ENCODE peak calls at places on chromosomes 13 and 19, in six cellular contexts. One of them, this sample, is unnamed.

GRCh38 chr13:81714513-81714912 is 1373.6 kb upstream of the SPRY2 start:
- DNase-seq in mammary epithelial cell: no peak
- DNase-seq in tibial artery: no peak
- DNase-seq in fibroblast of mammary gland: no peak
- DNase-seq in CD4-positive, alpha-beta T cell: no peak
- DNase-seq in cardiac fibroblast: no peak
- DNase-seq in this sample: no peak

GRCh38 chr13:80884031-80884785 is 543.3 kb upstream of the SPRY2 start:
- DNase-seq in mammary epithelial cell: no peak
- DNase-seq in tibial artery: no peak
- DNase-seq in fibroblast of mammary gland: no peak
- DNase-seq in CD4-positive, alpha-beta T cell: no peak
- DNase-seq in cardiac fibroblast: no peak
- DNase-seq in this sample: peak

GRCh38 chr13:48158290-48158689 is 63.4 kb upstream of the MED4 start:
- DNase-seq in mammary epithelial cell: peak
- DNase-seq in tibial artery: no peak
- DNase-seq in fibroblast of mammary gland: no peak
- DNase-seq in CD4-positive, alpha-beta T cell: no peak
- DNase-seq in cardiac fibroblast: no peak
- DNase-seq in this sample: no peak

GRCh38 chr19:54429545-54430227 is 14.4 kb downstream of the TTYH1 start:
- DNase-seq in mammary epithelial cell: no peak
- DNase-seq in tibial artery: no peak
- DNase-seq in fibroblast of mammary gland: no peak
- DNase-seq in CD4-positive, alpha-beta T cell: no peak
- DNase-seq in cardiac fibroblast: no peak
- DNase-seq in this sample: no peak

GRCh38 chr13:30895773-30896172 is 10.3 kb upstream of the MEDAG start:
- DNase-seq in mammary epithelial cell: peak
- DNase-seq in tibial artery: peak
- DNase-seq in fibroblast of mammary gland: peak
- DNase-seq in CD4-positive, alpha-beta T cell: no peak
- DNase-seq in cardiac fibroblast: peak
- DNase-seq in this sample: no peak

GRCh38 chr13:101739382-101740178 is 287.1 kb downstream of the ITGBL1 start:
- DNase-seq in mammary epithelial cell: no peak
- DNase-seq in tibial artery: no peak
- DNase-seq in fibroblast of mammary gland: no peak
- DNase-seq in CD4-positive, alpha-beta T cell: no peak
- DNase-seq in cardiac fibroblast: no peak
- DNase-seq in this sample: no peak

GRCh38 chr13:33441015-33441414 is 155.5 kb upstream of the STARD13 start:
- DNase-seq in mammary epithelial cell: peak
- DNase-seq in tibial artery: no peak
- DNase-seq in fibroblast of mammary gland: peak
- DNase-seq in CD4-positive, alpha-beta T cell: no peak
- DNase-seq in cardiac fibroblast: peak
- DNase-seq in this sample: no peak

GRCh38 chr19:16605552-16605951 is 22.5 kb downstream of the MED26 start:
- DNase-seq in mammary epithelial cell: no peak
- DNase-seq in tibial artery: no peak
- DNase-seq in fibroblast of mammary gland: no peak
- DNase-seq in CD4-positive, alpha-beta T cell: no peak
- DNase-seq in cardiac fibroblast: no peak
- DNase-seq in this sample: no peak

GRCh38 chr19:6916952-6917351 is 29.6 kb downstream of the ADGRE1 start:
- DNase-seq in mammary epithelial cell: no peak
- DNase-seq in tibial artery: no peak
- DNase-seq in fibroblast of mammary gland: no peak
- DNase-seq in CD4-positive, alpha-beta T cell: no peak
- DNase-seq in cardiac fibroblast: no peak
- DNase-seq in this sample: no peak

GRCh38 chr19:13850910-13851753 is 25.8 kb upstream of the NANOS3 start:
- DNase-seq in mammary epithelial cell: peak
- DNase-seq in tibial artery: peak
- DNase-seq in fibroblast of mammary gland: peak
- DNase-seq in CD4-positive, alpha-beta T cell: peak
- DNase-seq in cardiac fibroblast: peak
- DNase-seq in this sample: peak

GRCh38 chr13:90912247-90912646 is 435.2 kb upstream of the MIR17HG start:
- DNase-seq in mammary epithelial cell: no peak
- DNase-seq in tibial artery: no peak
- DNase-seq in fibroblast of mammary gland: no peak
- DNase-seq in CD4-positive, alpha-beta T cell: no peak
- DNase-seq in cardiac fibroblast: no peak
- DNase-seq in this sample: no peak

GRCh38 chr13:24168392-24168750 is 7.9 kb downstream of the SPATA13 start:
- DNase-seq in mammary epithelial cell: no peak
- DNase-seq in tibial artery: no peak
- DNase-seq in fibroblast of mammary gland: peak
- DNase-seq in CD4-positive, alpha-beta T cell: no peak
- DNase-seq in cardiac fibroblast: no peak
- DNase-seq in this sample: no peak

GRCh38 chr13:21686761-21687391 is 16.0 kb downstream of the FGF9 start:
- DNase-seq in mammary epithelial cell: no peak
- DNase-seq in tibial artery: no peak
- DNase-seq in fibroblast of mammary gland: no peak
- DNase-seq in CD4-positive, alpha-beta T cell: no peak
- DNase-seq in cardiac fibroblast: no peak
- DNase-seq in this sample: no peak

GRCh38 chr13:66875264-66875663 is 354.9 kb downstream of the PCDH9 start:
- DNase-seq in mammary epithelial cell: no peak
- DNase-seq in tibial artery: no peak
- DNase-seq in fibroblast of mammary gland: no peak
- DNase-seq in CD4-positive, alpha-beta T cell: no peak
- DNase-seq in cardiac fibroblast: no peak
- DNase-seq in this sample: no peak

GRCh38 chr19:16206637-16207036 is 8.9 kb downstream of the AP1M1 start:
- DNase-seq in mammary epithelial cell: no peak
- DNase-seq in tibial artery: no peak
- DNase-seq in fibroblast of mammary gland: no peak
- DNase-seq in CD4-positive, alpha-beta T cell: peak
- DNase-seq in cardiac fibroblast: no peak
- DNase-seq in this sample: no peak

GRCh38 chr13:101139076-101139475 is 277.2 kb downstream of the NALCN start:
- DNase-seq in mammary epithelial cell: no peak
- DNase-seq in tibial artery: no peak
- DNase-seq in fibroblast of mammary gland: peak
- DNase-seq in CD4-positive, alpha-beta T cell: no peak
- DNase-seq in cardiac fibroblast: no peak
- DNase-seq in this sample: no peak

GRCh38 chr19:13884726-13885591 is 8.0 kb downstream of the NANOS3 start:
- DNase-seq in mammary epithelial cell: no peak
- DNase-seq in tibial artery: no peak
- DNase-seq in fibroblast of mammary gland: no peak
- DNase-seq in CD4-positive, alpha-beta T cell: no peak
- DNase-seq in cardiac fibroblast: no peak
- DNase-seq in this sample: no peak

GRCh38 chr13:112443191-112444000 is 67.2 kb downstream of the SPACA7 start:
- DNase-seq in mammary epithelial cell: no peak
- DNase-seq in tibial artery: no peak
- DNase-seq in fibroblast of mammary gland: no peak
- DNase-seq in CD4-positive, alpha-beta T cell: no peak
- DNase-seq in cardiac fibroblast: peak
- DNase-seq in this sample: no peak

GRCh38 chr19:36685835-36686234 is 1.6 kb upstream of the ZNF567 start:
- DNase-seq in mammary epithelial cell: no peak
- DNase-seq in tibial artery: no peak
- DNase-seq in fibroblast of mammary gland: no peak
- DNase-seq in CD4-positive, alpha-beta T cell: no peak
- DNase-seq in cardiac fibroblast: no peak
- DNase-seq in this sample: no peak

GRCh38 chr13:97344250-97345175 is 89.5 kb upstream of the RAP2A start:
- DNase-seq in mammary epithelial cell: peak
- DNase-seq in tibial artery: no peak
- DNase-seq in fibroblast of mammary gland: peak
- DNase-seq in CD4-positive, alpha-beta T cell: no peak
- DNase-seq in cardiac fibroblast: peak
- DNase-seq in this sample: no peak

GRCh38 chr13:21069561-21070004 is 8.2 kb upstream of the LATS2 start:
- DNase-seq in mammary epithelial cell: peak
- DNase-seq in tibial artery: no peak
- DNase-seq in fibroblast of mammary gland: peak
- DNase-seq in CD4-positive, alpha-beta T cell: no peak
- DNase-seq in cardiac fibroblast: peak
- DNase-seq in this sample: no peak

GRCh38 chr19:35095667-35096368 is 19.8 kb upstream of the FXYD3 start:
- DNase-seq in mammary epithelial cell: peak
- DNase-seq in tibial artery: no peak
- DNase-seq in fibroblast of mammary gland: no peak
- DNase-seq in CD4-positive, alpha-beta T cell: no peak
- DNase-seq in cardiac fibroblast: no peak
- DNase-seq in this sample: no peak
- TF ChIP-seq CTCF in mammary epithelial cell: peak
- TF ChIP-seq CTCF in tibial artery: no peak
- TF ChIP-seq CTCF in fibroblast of mammary gland: no peak
- TF ChIP-seq CTCF in CD4-positive, alpha-beta T cell: no peak
- TF ChIP-seq CTCF in cardiac fibroblast: no peak
- TF ChIP-seq CTCF in this sample: no peak

DNA sequence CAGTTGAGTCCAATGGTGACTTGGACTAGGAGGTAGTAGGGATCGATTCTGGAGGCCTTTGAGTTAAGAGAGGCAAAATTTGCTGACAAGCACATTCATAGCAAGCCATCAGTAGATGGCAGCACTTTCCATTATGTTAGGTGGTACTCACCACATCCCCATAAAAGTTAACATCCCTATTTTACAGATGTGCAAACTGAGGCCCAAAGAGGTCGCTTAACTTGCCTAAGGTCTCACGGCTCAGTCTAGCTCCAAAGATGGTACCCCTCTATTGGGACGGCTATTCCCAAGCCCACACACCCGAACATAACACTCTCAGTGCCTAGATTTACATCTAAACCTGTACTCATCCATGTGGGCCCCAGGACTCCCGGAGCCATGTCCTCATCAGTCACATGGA is 21.5 kb upstream of the FOSB start:
- DNase-seq in mammary epithelial cell: peak
- DNase-seq in tibial artery: no peak
- DNase-seq in fibroblast of mammary gland: peak
- DNase-seq in CD4-positive, alpha-beta T cell: no peak
- DNase-seq in cardiac fibroblast: peak
- DNase-seq in this sample: no peak
- TF ChIP-seq CTCF in mammary epithelial cell: peak
- TF ChIP-seq CTCF in tibial artery: no peak
- TF ChIP-seq CTCF in fibroblast of mammary gland: peak
- TF ChIP-seq CTCF in CD4-positive, alpha-beta T cell: peak
- TF ChIP-seq CTCF in cardiac fibroblast: peak
- TF ChIP-seq CTCF in this sample: no peak

GRCh38 chr19:41883821-41884733 is 1.1 kb downstream of the ARHGEF1 start:
- DNase-seq in mammary epithelial cell: peak
- DNase-seq in tibial artery: peak
- DNase-seq in fibroblast of mammary gland: peak
- DNase-seq in CD4-positive, alpha-beta T cell: peak
- DNase-seq in cardiac fibroblast: peak
- DNase-seq in this sample: peak
- TF ChIP-seq CTCF in mammary epithelial cell: peak
- TF ChIP-seq CTCF in tibial artery: no peak
- TF ChIP-seq CTCF in fibroblast of mammary gland: no peak
- TF ChIP-seq CTCF in CD4-positive, alpha-beta T cell: no peak
- TF ChIP-seq CTCF in cardiac fibroblast: peak
- TF ChIP-seq CTCF in this sample: peak

DNA sequence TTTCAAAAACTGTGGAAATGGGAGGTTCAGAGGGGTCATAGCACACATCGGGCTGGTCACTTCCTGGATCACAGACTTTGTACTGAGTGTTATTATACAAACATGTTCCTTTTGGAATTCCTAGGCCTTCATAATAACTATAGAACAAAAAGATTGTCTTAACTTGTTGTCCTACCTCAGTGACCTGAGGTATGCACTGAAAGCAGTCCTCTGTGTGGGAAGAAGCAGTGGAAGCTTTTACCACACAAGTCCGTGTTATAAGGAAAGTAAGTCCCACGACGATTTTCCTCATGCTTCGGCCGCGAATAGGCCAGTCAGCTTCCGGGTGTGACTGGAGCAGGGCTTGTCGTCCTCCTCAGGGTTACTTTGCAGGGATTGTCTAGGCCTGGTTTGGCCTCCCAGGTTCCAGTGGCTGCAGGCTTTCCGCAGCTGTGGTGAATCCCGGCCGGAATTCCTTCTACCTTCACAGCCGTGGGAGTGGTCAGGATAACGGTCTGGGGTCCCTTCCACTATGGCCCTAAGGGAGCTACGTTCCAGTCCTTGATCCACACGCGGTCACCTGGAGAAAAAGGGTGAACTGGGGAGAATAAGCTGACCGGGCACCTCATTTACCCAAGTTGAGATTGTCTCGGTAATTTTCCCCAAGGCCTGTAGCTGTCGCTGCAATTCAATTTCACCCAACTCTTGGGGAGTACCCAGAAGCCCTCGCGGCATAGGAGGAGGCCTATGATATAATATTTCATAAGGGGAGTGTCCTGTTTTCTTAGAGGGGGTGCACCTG is 16.0 kb downstream of the NAPSA start:
- DNase-seq in mammary epithelial cell: no peak
- DNase-seq in tibial artery: no peak
- DNase-seq in fibroblast of mammary gland: no peak
- DNase-seq in CD4-positive, alpha-beta T cell: no peak
- DNase-seq in cardiac fibroblast: no peak
- DNase-seq in this sample: no peak
- TF ChIP-seq CTCF in mammary epithelial cell: peak
- TF ChIP-seq CTCF in tibial artery: no peak
- TF ChIP-seq CTCF in fibroblast of mammary gland: no peak
- TF ChIP-seq CTCF in CD4-positive, alpha-beta T cell: no peak
- TF ChIP-seq CTCF in cardiac fibroblast: no peak
- TF ChIP-seq CTCF in this sample: no peak

GRCh38 chr13:105121221-105121620 is 1414.2 kb downstream of the EFNB2 start:
- DNase-seq in mammary epithelial cell: no peak
- DNase-seq in tibial artery: no peak
- DNase-seq in fibroblast of mammary gland: no peak
- DNase-seq in CD4-positive, alpha-beta T cell: no peak
- DNase-seq in cardiac fibroblast: no peak
- DNase-seq in this sample: no peak
- TF ChIP-seq CTCF in mammary epithelial cell: no peak
- TF ChIP-seq CTCF in tibial artery: no peak
- TF ChIP-seq CTCF in fibroblast of mammary gland: no peak
- TF ChIP-seq CTCF in CD4-positive, alpha-beta T cell: no peak
- TF ChIP-seq CTCF in cardiac fibroblast: no peak
- TF ChIP-seq CTCF in this sample: no peak

GRCh38 chr19:29775575-29775900 is 36.3 kb upstream of the CCNE1 start:
- DNase-seq in mammary epithelial cell: no peak
- DNase-seq in tibial artery: no peak
- DNase-seq in fibroblast of mammary gland: no peak
- DNase-seq in CD4-positive, alpha-beta T cell: no peak
- DNase-seq in cardiac fibroblast: no peak
- DNase-seq in this sample: no peak

GRCh38 chr19:29781582-29782580 is 29.9 kb upstream of the CCNE1 start:
- DNase-seq in mammary epithelial cell: no peak
- DNase-seq in tibial artery: no peak
- DNase-seq in fibroblast of mammary gland: no peak
- DNase-seq in CD4-positive, alpha-beta T cell: no peak
- DNase-seq in cardiac fibroblast: no peak
- DNase-seq in this sample: no peak

GRCh38 chr19:29783627-29784190 is 28.1 kb upstream of the CCNE1 start:
- DNase-seq in mammary epithelial cell: no peak
- DNase-seq in tibial artery: no peak
- DNase-seq in fibroblast of mammary gland: no peak
- DNase-seq in CD4-positive, alpha-beta T cell: no peak
- DNase-seq in cardiac fibroblast: no peak
- DNase-seq in this sample: no peak

GRCh38 chr19:29777916-29778315 is 33.9 kb upstream of the CCNE1 start:
- DNase-seq in mammary epithelial cell: no peak
- DNase-seq in tibial artery: no peak
- DNase-seq in fibroblast of mammary gland: no peak
- DNase-seq in CD4-positive, alpha-beta T cell: no peak
- DNase-seq in cardiac fibroblast: no peak
- DNase-seq in this sample: no peak

GRCh38 chr19:29779921-29780320 is 31.9 kb upstream of the CCNE1 start:
- DNase-seq in mammary epithelial cell: no peak
- DNase-seq in tibial artery: no peak
- DNase-seq in fibroblast of mammary gland: no peak
- DNase-seq in CD4-positive, alpha-beta T cell: no peak
- DNase-seq in cardiac fibroblast: no peak
- DNase-seq in this sample: no peak
- TF ChIP-seq CTCF in mammary epithelial cell: peak
- TF ChIP-seq CTCF in tibial artery: no peak
- TF ChIP-seq CTCF in fibroblast of mammary gland: no peak
- TF ChIP-seq CTCF in CD4-positive, alpha-beta T cell: no peak
- TF ChIP-seq CTCF in cardiac fibroblast: no peak
- TF ChIP-seq CTCF in this sample: no peak